ENCODE peak calls at places on chromosomes 12 and 14, in seven cellular contexts. One of them, this sample, is unnamed.

GRCh38 chr12:89450922-89451321 is 73.7 kb downstream of the GALNT4 start:
- DNase-seq in GM23338: peak; percentile 56
- DNase-seq in heart left ventricle: no peak
- DNase-seq in neural progenitor cell: peak; percentile 44
- DNase-seq in adipocyte: peak; percentile 57
- DNase-seq in GM12865: no peak
- DNase-seq in AG04450: peak; percentile 55
- DNase-seq in this sample: no peak

GRCh38 chr12:105107497-105108371 is at the start of gene WASHC4:
- DNase-seq in GM23338: peak; percentile 96
- DNase-seq in neural progenitor cell: peak; percentile 97
- DNase-seq in GM12865: peak; percentile 96
- DNase-seq in heart left ventricle: peak; percentile 96
- DNase-seq in adipocyte: peak; percentile 98
- DNase-seq in AG04450: peak; percentile 47
- DNase-seq in this sample: peak; percentile 99

GRCh38 chr12:14774944-14775651 is 28.2 kb downstream of the WBP11 start:
- DNase-seq in GM12865: peak; percentile 37
- DNase-seq in heart left ventricle: peak; percentile 33
- DNase-seq in neural progenitor cell: peak; percentile 51
- DNase-seq in GM23338: peak; percentile 40
- DNase-seq in AG04450: no peak
- DNase-seq in adipocyte: peak; percentile 80
- DNase-seq in this sample: peak; percentile 87

GRCh38 chr14:102481371-102481770 is 28.2 kb downstream of the ANKRD9 start:
- DNase-seq in AG04450: no peak
- DNase-seq in GM23338: no peak
- DNase-seq in neural progenitor cell: no peak
- DNase-seq in adipocyte: no peak
- DNase-seq in GM12865: no peak
- DNase-seq in heart left ventricle: no peak
- DNase-seq in this sample: no peak

GRCh38 chr14:72291908-72292688 is 359.9 kb downstream of the RGS6 start:
- DNase-seq in GM23338: peak; percentile 79
- DNase-seq in neural progenitor cell: peak; percentile 59
- DNase-seq in adipocyte: peak; percentile 68
- DNase-seq in GM12865: peak; percentile 70
- DNase-seq in heart left ventricle: peak; percentile 19
- DNase-seq in AG04450: peak; percentile 26
- DNase-seq in this sample: no peak

GRCh38 chr12:75478395-75478794 is 2.2 kb upstream of the GLIPR1 start:
- DNase-seq in neural progenitor cell: no peak
- DNase-seq in adipocyte: peak; percentile 72
- DNase-seq in GM12865: peak; percentile 35
- DNase-seq in heart left ventricle: no peak
- DNase-seq in GM23338: no peak
- DNase-seq in AG04450: no peak
- DNase-seq in this sample: no peak

GRCh38 chr14:34981743-34982420 is 910 bp upstream of the SRP54 start:
- DNase-seq in AG04450: peak; percentile 4
- DNase-seq in GM23338: peak; percentile 43
- DNase-seq in neural progenitor cell: peak; percentile 64
- DNase-seq in heart left ventricle: peak; percentile 21
- DNase-seq in GM12865: peak; percentile 66
- DNase-seq in adipocyte: peak; percentile 65
- DNase-seq in this sample: peak; percentile 29

GRCh38 chr12:96427269-96427729 is 27.1 kb upstream of the CDK17 start:
- DNase-seq in GM12865: no peak
- DNase-seq in heart left ventricle: peak; percentile 69
- DNase-seq in neural progenitor cell: peak; percentile 72
- DNase-seq in AG04450: peak; percentile 100
- DNase-seq in adipocyte: peak; percentile 98
- DNase-seq in GM23338: no peak
- DNase-seq in this sample: no peak

GRCh38 chr14:69662636-69663321 is 51.4 kb downstream of the SUSD6 start:
- DNase-seq in neural progenitor cell: no peak
- DNase-seq in heart left ventricle: no peak
- DNase-seq in GM12865: no peak
- DNase-seq in AG04450: no peak
- DNase-seq in GM23338: no peak
- DNase-seq in adipocyte: peak; percentile 46
- DNase-seq in this sample: no peak

GRCh38 chr12:49200882-49201594 is 12.2 kb upstream of the TUBA1A start:
- DNase-seq in adipocyte: peak; percentile 93
- DNase-seq in AG04450: no peak
- DNase-seq in GM12865: peak; percentile 65
- DNase-seq in neural progenitor cell: no peak
- DNase-seq in GM23338: peak; percentile 72
- DNase-seq in heart left ventricle: no peak
- DNase-seq in this sample: no peak

GRCh38 chr12:45708363-45708762 is 21.1 kb upstream of the ARID2 start:
- DNase-seq in heart left ventricle: no peak
- DNase-seq in neural progenitor cell: no peak
- DNase-seq in GM12865: no peak
- DNase-seq in AG04450: no peak
- DNase-seq in GM23338: no peak
- DNase-seq in adipocyte: no peak
- DNase-seq in this sample: no peak

GRCh38 chr14:55514819-55515470 is 65.1 kb upstream of the KTN1 start:
- DNase-seq in adipocyte: peak; percentile 43
- DNase-seq in heart left ventricle: no peak
- DNase-seq in GM23338: no peak
- DNase-seq in neural progenitor cell: no peak
- DNase-seq in AG04450: peak; percentile 33
- DNase-seq in GM12865: no peak
- DNase-seq in this sample: no peak

DNA sequence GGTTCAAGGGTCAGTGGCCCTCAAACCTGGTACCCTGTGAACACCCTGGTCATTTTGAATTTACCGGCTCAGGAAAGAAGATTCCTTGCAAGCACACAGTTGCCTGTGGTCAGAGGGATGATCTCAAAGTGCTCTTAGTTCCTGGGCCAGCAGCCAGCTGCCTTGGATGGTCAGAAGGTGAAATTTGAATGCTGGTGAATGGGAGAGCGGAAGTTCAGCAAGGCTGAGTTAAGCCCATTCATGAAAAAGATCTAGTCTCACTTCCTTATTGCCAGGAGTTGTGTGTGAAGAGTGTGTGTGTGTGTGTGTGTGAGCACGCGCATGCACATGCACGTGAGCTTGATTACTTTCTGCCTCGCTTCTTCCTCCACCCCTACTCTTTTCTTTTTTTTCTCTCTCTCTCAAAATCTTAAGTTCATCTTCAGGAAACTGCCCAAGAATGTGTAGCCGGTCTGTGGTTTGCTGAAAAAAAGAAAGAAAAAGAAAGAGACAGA is 155.5 kb upstream of the CCND2 start:
- DNase-seq in GM12865: peak; percentile 93
- DNase-seq in heart left ventricle: peak; percentile 49
- DNase-seq in adipocyte: peak; percentile 25
- DNase-seq in GM23338: no peak
- DNase-seq in AG04450: peak; percentile 27
- DNase-seq in neural progenitor cell: no peak
- DNase-seq in this sample: peak; percentile 50
- H3K4me3 ChIP-seq in GM12865: peak overlapping the region; percentile 53
- H3K4me3 ChIP-seq in heart left ventricle: no peak overlapping the region
- H3K4me3 ChIP-seq in adipocyte: no peak overlapping the region
- H3K4me3 ChIP-seq in GM23338: no peak overlapping the region
- H3K4me3 ChIP-seq in AG04450: no peak overlapping the region
- H3K4me3 ChIP-seq in neural progenitor cell: no peak overlapping the region
- H3K4me3 ChIP-seq in this sample: no peak overlapping the region

GRCh38 chr12:11797317-11797913 is 147.9 kb downstream of the ETV6 start:
- DNase-seq in GM12865: no peak
- DNase-seq in adipocyte: peak; percentile 82
- DNase-seq in neural progenitor cell: no peak
- DNase-seq in AG04450: peak; percentile 96
- DNase-seq in GM23338: no peak
- DNase-seq in heart left ventricle: no peak
- DNase-seq in this sample: no peak
- H3K4me3 ChIP-seq in GM12865: no peak overlapping the region
- H3K4me3 ChIP-seq in adipocyte: no peak overlapping the region
- H3K4me3 ChIP-seq in neural progenitor cell: no peak overlapping the region
- H3K4me3 ChIP-seq in AG04450: no peak overlapping the region
- H3K4me3 ChIP-seq in GM23338: no peak overlapping the region
- H3K4me3 ChIP-seq in heart left ventricle: no peak overlapping the region
- H3K4me3 ChIP-seq in this sample: no peak overlapping the region

GRCh38 chr12:94047781-94048567 is 100.4 kb upstream of the PLXNC1 start:
- DNase-seq in adipocyte: no peak
- DNase-seq in GM12865: peak; percentile 73
- DNase-seq in GM23338: no peak
- DNase-seq in AG04450: no peak
- DNase-seq in heart left ventricle: no peak
- DNase-seq in neural progenitor cell: no peak
- DNase-seq in this sample: no peak
- H3K4me3 ChIP-seq in adipocyte: no peak overlapping the region
- H3K4me3 ChIP-seq in GM12865: no peak overlapping the region
- H3K4me3 ChIP-seq in GM23338: no peak overlapping the region
- H3K4me3 ChIP-seq in AG04450: no peak overlapping the region
- H3K4me3 ChIP-seq in heart left ventricle: no peak overlapping the region
- H3K4me3 ChIP-seq in neural progenitor cell: no peak overlapping the region
- H3K4me3 ChIP-seq in this sample: no peak overlapping the region

GRCh38 chr12:126055521-126055920 is 990.3 kb downstream of the AACS start:
- DNase-seq in GM23338: no peak
- DNase-seq in adipocyte: no peak
- DNase-seq in heart left ventricle: no peak
- DNase-seq in AG04450: no peak
- DNase-seq in GM12865: no peak
- DNase-seq in neural progenitor cell: no peak
- DNase-seq in this sample: no peak

DNA sequence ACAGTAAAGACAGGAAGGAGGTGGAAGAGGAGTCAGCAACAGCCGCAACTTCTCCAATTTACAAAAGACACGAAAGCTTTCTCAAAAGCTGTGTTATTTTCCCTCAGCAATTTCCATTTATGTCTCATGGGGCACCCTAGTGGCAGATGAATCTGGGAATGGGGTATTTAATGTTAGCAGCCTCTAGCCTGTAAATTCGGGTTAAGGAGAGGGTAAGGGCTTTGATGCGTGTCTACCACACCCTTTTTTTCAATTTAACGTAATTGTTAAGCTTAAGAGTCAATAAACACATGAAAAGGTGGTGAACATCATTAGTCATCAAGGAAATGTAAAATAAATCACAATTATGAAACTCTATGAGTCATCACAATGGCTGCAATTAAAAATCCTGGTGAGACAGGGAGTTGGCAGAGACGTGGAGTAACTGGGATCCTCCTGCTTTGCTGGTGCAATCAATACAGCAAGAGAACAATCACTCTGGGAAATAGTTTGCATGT is 986.4 kb downstream of the AACS start:
- DNase-seq in adipocyte: peak; percentile 1
- DNase-seq in heart left ventricle: no peak
- DNase-seq in neural progenitor cell: no peak
- DNase-seq in GM23338: peak; percentile 4
- DNase-seq in GM12865: no peak
- DNase-seq in AG04450: no peak
- DNase-seq in this sample: no peak
- H3K4me3 ChIP-seq in adipocyte: no peak overlapping the region
- H3K4me3 ChIP-seq in heart left ventricle: no peak overlapping the region
- H3K4me3 ChIP-seq in neural progenitor cell: no peak overlapping the region
- H3K4me3 ChIP-seq in GM23338: no peak overlapping the region
- H3K4me3 ChIP-seq in GM12865: no peak overlapping the region
- H3K4me3 ChIP-seq in AG04450: no peak overlapping the region
- H3K4me3 ChIP-seq in this sample: no peak overlapping the region